ENCODE peak calls at places on chromosomes 11 and 22, in eight cellular contexts. A is upper lobe of right lung, O is dorsolateral prefrontal cortex, Y is choroid plexus epithelial cell, J is fibroblast of villous mesenchyme, E is mucosa of descending colon, Q is Peyer's patch, W is breast epithelium. R is an unnamed sample.

GRCh38 chr11:86160546-86161149 is 83.9 kb upstream of the EED start:
- DNase-seq in A (no peak), O (no peak), Y (peak; percentile 40), J (no peak), E (no peak), Q (no peak), W (no peak), R (peak; percentile 90)

GRCh38 chr11:581342-581741 is 5.1 kb downstream of the PHRF1 start:
- DNase-seq in A (no peak), O (no peak), Y (no peak), J (no peak), E (no peak), Q (no peak), W (no peak), R (no peak)

GRCh38 chr11:65316979-65317786 is 2.5 kb downstream of the CDC42EP2 start:
- DNase-seq in A (peak; percentile 70), O (no peak), Y (peak; percentile 69), J (peak; percentile 73), E (peak; percentile 83), Q (peak; percentile 82), W (peak; percentile 75), R (peak; percentile 80)

GRCh38 chr11:1503708-1504104 is 17.1 kb upstream of the MOB2 start:
- DNase-seq in A (peak; percentile 76), O (peak; percentile 67), Y (no peak), J (no peak), E (no peak), Q (no peak), W (no peak), R (no peak)

GRCh38 chr11:61776561-61777075 is 15.8 kb downstream of the TMEM258 start:
- DNase-seq in A (peak; percentile 76), O (no peak), Y (peak; percentile 90), J (peak; percentile 75), E (peak; percentile 77), Q (peak; percentile 73), W (no peak), R (peak; percentile 55)

GRCh38 chr11:109203176-109203575 is 218.8 kb upstream of the C11orf87 start:
- DNase-seq in A (no peak), O (no peak), Y (no peak), J (no peak), E (no peak), Q (no peak), W (no peak), R (no peak)

GRCh38 chr11:101974255-101974654 is 57.9 kb upstream of the ANGPTL5 start:
- DNase-seq in A (no peak), O (no peak), Y (peak; percentile 42), J (peak; percentile 33), E (no peak), Q (no peak), W (no peak), R (no peak)

GRCh38 chr11:58493676-58494075 is 14.2 kb downstream of the OR5B21 start:
- DNase-seq in A (no peak), O (no peak), Y (peak; percentile 31), J (no peak), E (no peak), Q (no peak), W (no peak), R (peak; percentile 55)

GRCh38 chr11:4491878-4492606 is 9.6 kb downstream of the OR52K1 start:
- DNase-seq in A (no peak), O (no peak), Y (no peak), J (no peak), E (no peak), Q (no peak), W (no peak), R (no peak)

GRCh38 chr11:107018274-107018901 is at the start of gene GUCY1A2:
- DNase-seq in A (no peak), O (peak; percentile 54), Y (peak; percentile 5), J (no peak), E (no peak), Q (no peak), W (no peak), R (no peak)

GRCh38 chr11:59216654-59217640 is 4.2 kb upstream of the MPEG1 start:
- DNase-seq in A (no peak), O (no peak), Y (peak; percentile 28), J (peak; percentile 63), E (no peak), Q (peak; percentile 75), W (peak; percentile 37), R (peak; percentile 81)

GRCh38 chr11:67542971-67543370 is 19.7 kb upstream of the CABP2 start:
- DNase-seq in A (no peak), O (no peak), Y (no peak), J (no peak), E (no peak), Q (no peak), W (no peak), R (no peak)

GRCh38 chr22:17741866-17742527 is 32.3 kb downstream of the BID start:
- DNase-seq in A (no peak), O (peak; percentile 55), Y (no peak), J (no peak), E (peak; percentile 18), Q (no peak), W (no peak), R (no peak)

GRCh38 chr11:45305874-45306623 is 19.9 kb upstream of the SYT13 start:
- DNase-seq in A (no peak), O (no peak), Y (no peak), J (no peak), E (no peak), Q (no peak), W (no peak), R (no peak)

GRCh38 chr11:10394229-10395100 is 60.6 kb upstream of the AMPD3 start:
- DNase-seq in A (no peak), O (no peak), Y (peak; percentile 17), J (no peak), E (no peak), Q (peak; percentile 45), W (no peak), R (peak; percentile 71)

GRCh38 chr11:117145393-117145761 is 1.3 kb downstream of the PAFAH1B2 start:
- DNase-seq in A (no peak), O (no peak), Y (peak; percentile 52), J (peak; percentile 41), E (no peak), Q (no peak), W (no peak), R (peak; percentile 33)

DNA sequence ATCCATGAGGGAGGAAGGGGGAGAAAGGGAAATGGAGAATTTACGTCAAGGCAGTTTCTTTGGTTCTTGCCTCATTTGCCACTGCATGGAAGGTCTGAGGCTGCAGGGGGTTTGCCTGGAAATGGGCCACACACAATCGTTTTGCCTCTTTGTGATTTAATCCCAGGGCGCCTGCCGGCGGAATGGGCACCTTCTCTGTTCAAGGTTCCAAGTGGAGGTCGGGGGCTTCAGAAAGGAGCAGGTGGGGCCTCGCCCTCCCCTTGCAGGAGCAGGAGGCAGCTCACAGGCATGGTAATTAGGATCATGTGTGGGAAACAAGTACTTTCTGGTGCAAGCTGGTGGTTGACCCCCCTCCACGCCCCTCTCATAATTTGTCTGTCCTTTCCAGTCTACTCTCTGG is 29.9 kb downstream of the MPPED1 start:
- DNase-seq in A (peak; percentile 37), O (no peak), Y (no peak), J (no peak), E (no peak), Q (no peak), W (no peak), R (no peak)
- TF ChIP-seq CTCF in A (no peak), O (no peak), Y (no peak), J (no peak), E (no peak), Q (no peak), W (no peak), R (no peak)

GRCh38 chr22:30305906-30306628 is 16.8 kb upstream of the CASTOR1 start:
- DNase-seq in A (no peak), O (no peak), Y (no peak), J (peak; percentile 53), E (no peak), Q (no peak), W (no peak), R (peak; percentile 42)
- H3K4me3 ChIP-seq in A (peak overlapping the region; percentile 18), O (no peak overlapping the region), Y (no peak overlapping the region), J (no peak overlapping the region), E (no peak overlapping the region), Q (no peak overlapping the region), W (no peak overlapping the region), R (no peak overlapping the region)

DNA sequence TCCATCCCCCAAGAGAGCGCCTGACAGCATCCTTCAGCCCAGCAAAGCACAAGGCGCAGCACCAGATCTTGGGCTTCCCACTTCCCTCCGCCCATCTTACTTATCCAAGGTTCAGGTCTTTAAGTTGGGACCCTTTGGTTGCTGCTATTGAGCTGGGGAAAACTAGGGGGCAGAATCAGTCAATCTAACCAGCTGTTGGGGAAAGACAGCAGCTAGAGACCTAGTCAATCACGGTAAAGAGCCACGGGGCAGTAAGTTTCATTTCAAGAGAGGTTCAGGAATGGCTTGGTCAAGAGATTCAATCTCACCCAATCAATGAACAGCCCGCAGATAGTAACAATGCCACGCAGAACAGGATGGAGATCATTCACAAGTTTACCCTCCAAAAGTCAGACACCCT is 1.7 kb downstream of the ABTB2 start:
- DNase-seq in A (no peak), O (no peak), Y (no peak), J (no peak), E (no peak), Q (no peak), W (no peak), R (no peak)
- TF ChIP-seq CTCF in A (no peak), O (no peak), Y (no peak), J (no peak), E (no peak), Q (no peak), W (no peak), R (no peak)

DNA sequence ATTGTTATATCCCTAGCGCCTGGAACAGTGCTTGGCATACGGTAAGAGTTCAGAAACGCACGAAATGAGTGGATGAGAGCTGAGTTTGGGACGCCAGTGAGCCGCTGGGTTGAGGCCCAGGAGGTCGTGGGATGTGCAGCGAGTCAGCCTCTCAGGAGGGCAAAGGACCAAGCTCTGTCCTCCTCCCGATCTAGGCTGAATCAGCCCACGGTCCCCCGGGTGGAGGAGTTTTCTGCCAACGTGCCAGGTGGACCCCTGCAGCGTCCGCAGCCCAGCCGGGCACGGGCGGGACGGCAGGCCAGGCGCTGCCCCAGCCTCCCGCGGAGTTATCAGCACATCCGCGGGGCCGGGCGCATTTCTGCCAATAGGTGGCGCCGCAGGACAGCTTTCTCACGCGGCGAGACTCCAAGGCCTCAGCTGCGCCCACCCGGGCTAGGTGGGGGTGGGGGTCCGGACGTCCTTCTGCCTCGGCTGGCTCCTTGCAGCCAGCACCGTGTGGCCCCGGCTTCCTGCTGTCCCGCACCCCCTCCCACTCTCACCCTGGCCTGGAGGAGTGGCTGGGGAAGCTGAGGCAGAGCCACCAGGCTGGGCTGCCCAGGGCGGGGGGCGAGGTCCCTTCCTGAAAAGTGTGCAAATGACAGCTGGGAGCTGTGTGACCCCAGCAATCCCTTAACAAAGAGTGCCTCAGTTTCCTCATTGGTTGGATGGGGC is 2.2 kb upstream of the RPS19BP1 start:
- DNase-seq in A (peak; percentile 89), O (peak; percentile 87), Y (peak; percentile 69), J (peak; percentile 61), E (peak; percentile 89), Q (peak; percentile 94), W (peak; percentile 65), R (no peak)
- H3K4me3 ChIP-seq in A (no peak overlapping the region), O (peak overlapping the region; percentile 34), Y (peak overlapping the region; percentile 34), J (no peak overlapping the region), E (no peak overlapping the region), Q (peak overlapping the region; percentile 10), W (peak overlapping the region; percentile 19), R (no peak overlapping the region)